ENCODE peak calls at places on chromosome 22, in six cellular contexts. A, F, V, C, T and Y are unnamed samples.

GRCh38 chr22:31093090-31093850 is 12.2 kb downstream of the SMTN start:
- DNase-seq in A (no peak), F (no peak), V (peak; percentile 94), C (no peak), T (no peak), Y (no peak)

GRCh38 chr22:22210889-22211833 is 33.4 kb upstream of the VPREB1 start:
- DNase-seq in A (no peak), F (no peak), V (no peak), C (no peak), T (no peak), Y (no peak)

GRCh38 chr22:21102659-21103267 is 57.0 kb downstream of the LRRC74B start:
- DNase-seq in A (peak; percentile 62), F (peak; percentile 84), V (peak; percentile 76), C (no peak), T (peak; percentile 74), Y (peak; percentile 71)

GRCh38 chr22:23064381-23065068 is 5.8 kb upstream of the GNAZ start:
- DNase-seq in A (no peak), F (no peak), V (peak; percentile 40), C (no peak), T (no peak), Y (no peak)

GRCh38 chr22:44638966-44639739 is 62.9 kb upstream of the PRR5 start:
- DNase-seq in A (no peak), F (no peak), V (peak; percentile 69), C (no peak), T (no peak), Y (no peak)

GRCh38 chr22:24433868-24434471 is 6.6 kb downstream of the ADORA2A start:
- DNase-seq in A (no peak), F (no peak), V (peak; percentile 65), C (peak; percentile 90), T (peak; percentile 34), Y (no peak)

GRCh38 chr22:37560682-37561208 is 465 bp downstream of the CDC42EP1 start:
- DNase-seq in A (no peak), F (no peak), V (peak; percentile 81), C (no peak), T (peak; percentile 83), Y (no peak)

GRCh38 chr22:43862074-43862881 is at the start of gene SULT4A1:
- DNase-seq in A (no peak), F (no peak), V (peak; percentile 62), C (no peak), T (no peak), Y (peak; percentile 19)

GRCh38 chr22:22839570-22840314 is 47.9 kb upstream of the IGLL5 start:
- DNase-seq in A (no peak), F (no peak), V (no peak), C (no peak), T (no peak), Y (no peak)

DNA sequence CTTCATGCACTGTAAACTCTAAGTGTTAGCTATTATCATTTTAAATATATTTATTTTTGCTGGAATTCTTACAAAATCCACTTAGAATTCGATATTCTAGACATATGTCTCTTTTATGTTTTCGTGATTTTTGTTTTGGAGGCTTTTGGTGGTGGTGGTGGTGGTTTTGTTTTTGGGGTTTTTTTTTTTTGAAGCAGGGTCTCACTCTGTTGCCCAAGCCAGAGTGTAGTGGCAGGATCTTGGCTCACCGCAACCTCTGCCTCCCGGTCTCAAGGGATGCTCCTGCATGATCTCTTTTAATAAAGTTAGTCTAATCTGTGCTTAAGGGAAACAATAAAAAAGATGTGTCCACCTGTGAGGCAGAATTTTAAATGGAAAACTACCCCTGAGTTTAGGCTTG is 117.7 kb downstream of the MRTFA start:
- DNase-seq in A (no peak), F (no peak), V (no peak), C (no peak), T (no peak), Y (no peak)
- H3K27ac ChIP-seq in A (no peak overlapping the region), F (peak overlapping the region; percentile 40), V (no peak overlapping the region), C (peak overlapping the region; percentile 83), T (peak overlapping the region; percentile 78), Y (no peak overlapping the region)

DNA sequence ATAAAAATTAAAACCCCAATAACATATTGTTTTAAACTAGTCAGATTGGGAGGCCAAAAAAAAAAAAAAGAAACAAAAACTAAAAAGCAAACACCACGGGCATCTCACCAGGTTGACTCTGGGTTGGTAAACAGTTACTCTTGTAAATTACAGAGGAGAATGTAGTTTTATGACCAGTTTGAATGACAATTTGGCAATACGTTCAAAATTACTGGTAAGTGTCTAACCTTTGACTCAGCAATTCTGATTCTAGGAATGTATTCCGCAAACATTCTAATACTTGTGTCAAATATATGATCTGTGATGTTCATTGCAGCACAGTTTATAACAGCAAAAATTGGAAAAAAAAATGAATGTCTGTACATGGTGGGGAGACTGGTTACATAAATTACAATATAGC is 1376.0 kb downstream of the TBC1D22A start:
- DNase-seq in A (no peak), F (no peak), V (no peak), C (no peak), T (no peak), Y (no peak)
- TF ChIP-seq POLR2A in A (no peak), F (no peak), V (no peak), C (no peak), T (no peak), Y (no peak)

GRCh38 chr22:48068323-48068722 is 1305.9 kb downstream of the TBC1D22A start:
- DNase-seq in A (no peak), F (no peak), V (peak; percentile 35), C (no peak), T (no peak), Y (no peak)
- H3K9me3 ChIP-seq in A (no peaks in the 10 kb centered on the region), F (no peaks in the 10 kb centered on the region), V (no peaks in the 10 kb centered on the region), C (no peaks in the 10 kb centered on the region), T (no peaks in the 10 kb centered on the region), Y (no peaks in the 10 kb centered on the region)

GRCh38 chr22:18035740-18036139 is 11.4 kb upstream of the MICAL3 start:
- DNase-seq in A (no peak), F (peak; percentile 51), V (no peak), C (no peak), T (peak; percentile 92), Y (peak; percentile 35)
- H3K27ac ChIP-seq in A (no peak overlapping the region), F (peak overlapping the region; percentile 80), V (no peak overlapping the region), C (no peak overlapping the region), T (no peak overlapping the region), Y (no peak overlapping the region)

GRCh38 chr22:19480173-19480568 is 451 bp downstream of the CDC45 start:
- DNase-seq in A (no peak), F (no peak), V (no peak), C (no peak), T (no peak), Y (no peak)

GRCh38 chr22:19478086-19478392 is 954 bp downstream of the UFD1 start:
- DNase-seq in A (no peak), F (no peak), V (no peak), C (no peak), T (no peak), Y (no peak)

GRCh38 chr22:19479358-19480172 is at the start of gene CDC45:
- DNase-seq in A (peak; percentile 98), F (peak; percentile 89), V (peak; percentile 98), C (peak; percentile 93), T (peak; percentile 95), Y (peak; percentile 96)

GRCh38 chr22:19477321-19478085 is 1.5 kb downstream of the UFD1 start:
- DNase-seq in A (no peak), F (no peak), V (no peak), C (no peak), T (no peak), Y (no peak)

DNA sequence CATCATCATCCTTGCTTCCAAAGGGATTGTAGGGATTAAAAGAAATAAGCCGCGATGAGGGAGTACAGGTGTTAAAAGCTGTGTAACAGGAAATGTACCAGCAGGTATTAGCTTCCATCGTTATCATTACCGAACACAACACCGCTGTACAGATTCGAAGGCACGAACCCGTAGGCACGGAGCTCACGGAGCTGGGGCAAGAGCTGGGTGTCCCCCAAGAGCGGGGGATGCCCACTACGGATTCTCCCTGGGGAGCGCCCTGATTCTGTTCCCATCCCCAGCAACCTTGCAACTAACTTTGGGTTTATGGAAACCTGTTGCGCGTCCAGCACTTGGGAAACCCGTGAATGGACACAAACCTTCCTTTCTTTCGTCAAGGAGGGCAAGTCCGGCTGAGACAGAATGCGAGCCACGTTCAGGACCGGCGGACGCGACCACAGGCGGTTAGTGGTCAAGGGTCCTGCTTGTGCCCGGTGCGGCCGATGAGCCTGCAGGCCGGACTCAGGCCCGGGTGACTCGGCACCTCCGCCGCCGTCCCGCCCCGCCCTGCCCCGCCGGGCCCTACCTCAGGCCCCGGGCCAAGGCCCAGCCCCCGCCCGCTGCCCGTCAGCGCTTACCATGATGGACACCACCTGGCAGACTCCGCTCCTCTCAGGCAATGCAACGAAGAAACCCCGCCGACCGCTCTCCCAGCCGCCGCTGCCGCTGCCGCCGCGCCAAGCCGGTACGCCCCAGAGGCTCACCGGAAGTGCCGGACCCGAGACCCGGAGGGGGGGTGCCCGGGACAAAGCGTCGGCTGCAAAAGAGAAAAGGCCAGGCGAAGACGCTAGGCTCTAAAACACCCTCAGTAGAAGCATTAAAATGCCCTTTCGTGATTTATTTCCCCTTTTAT is at the start of gene UFD1:
- DNase-seq in A (peak; percentile 71), F (peak; percentile 40), V (peak; percentile 91), C (no peak), T (peak; percentile 85), Y (no peak)
- TF ChIP-seq POLR2A in A (no peak), F (peak; percentile 40), V (peak; percentile 51), C (peak; percentile 81), T (peak; percentile 63), Y (no peak)

DNA sequence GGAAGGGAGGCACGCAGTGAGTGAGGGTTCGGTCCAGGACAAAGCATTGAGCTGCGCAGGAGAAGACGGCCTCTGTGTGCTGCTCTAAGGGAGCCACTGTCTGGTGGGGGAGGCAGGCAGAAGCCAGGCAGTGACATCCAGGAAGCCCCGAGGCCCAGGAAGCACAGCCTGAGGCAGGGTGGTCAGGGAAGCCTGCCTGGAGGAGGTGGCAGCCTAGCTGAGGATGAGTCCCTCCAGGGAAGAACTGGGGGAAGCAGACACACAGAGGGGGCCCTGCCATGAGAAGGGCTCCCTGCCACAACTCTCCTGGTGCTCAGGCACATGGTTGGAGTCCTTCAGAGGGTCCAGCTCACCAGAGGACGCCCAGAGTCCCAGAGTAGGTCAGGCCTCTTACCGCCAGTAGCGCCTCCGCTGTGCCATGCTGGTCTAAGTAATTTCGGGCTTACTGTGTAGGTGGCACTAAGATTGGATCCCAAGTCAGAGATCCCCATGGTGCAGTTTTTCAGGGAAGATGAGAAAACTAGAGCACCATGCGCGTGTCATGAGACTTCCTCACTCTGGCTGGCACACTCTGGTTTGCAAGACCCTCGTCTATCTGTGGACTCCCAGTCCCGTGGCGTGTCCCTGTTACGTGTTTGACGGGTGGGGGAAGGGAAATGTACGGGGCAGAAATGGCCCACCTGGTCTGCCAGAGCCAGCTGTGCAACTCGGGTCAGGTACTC is 887.2 kb downstream of the BRD1 start:
- DNase-seq in A (no peak), F (no peak), V (peak; percentile 29), C (no peak), T (no peak), Y (no peak)
- H3K9me3 ChIP-seq in A (no peaks in the 10 kb centered on the region), F (no peaks in the 10 kb centered on the region), V (no peaks in the 10 kb centered on the region), C (no peaks in the 10 kb centered on the region), T (no peaks in the 10 kb centered on the region), Y (no peaks in the 10 kb centered on the region)

DNA sequence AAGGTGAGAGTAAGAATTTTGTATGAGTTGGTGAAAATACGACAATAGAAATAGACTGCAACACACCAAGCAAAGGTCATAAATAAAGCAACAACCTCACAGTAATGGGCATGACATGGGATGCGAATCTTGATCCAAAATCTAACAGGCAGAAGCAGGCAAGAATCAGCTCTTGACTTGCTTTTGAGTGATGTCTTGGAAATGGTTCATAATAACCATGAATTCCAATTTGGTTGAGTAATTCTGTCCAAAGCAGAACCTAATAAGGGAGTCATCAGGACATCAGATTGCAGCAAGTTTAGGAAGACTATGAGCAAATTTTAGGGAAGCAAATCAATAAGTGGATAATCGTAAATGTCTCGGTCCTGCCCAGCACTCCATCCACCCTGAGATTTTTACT is 224.0 kb upstream of the ISX start:
- DNase-seq in A (no peak), F (no peak), V (no peak), C (no peak), T (no peak), Y (no peak)
- H3K27ac ChIP-seq in A (no peak overlapping the region), F (no peak overlapping the region), V (no peak overlapping the region), C (no peak overlapping the region), T (no peak overlapping the region), Y (no peak overlapping the region)